ENCODE peak calls at places on chromosomes 12 and 14, in nine cellular contexts. One of them, this sample, is unnamed.

GRCh38 chr12:109720152-109720855 is 6.7 kb downstream of the FAM222A start:
- DNase-seq in amniotic stem cell: no peak
- DNase-seq in stimulated activated naive CD4-positive, alpha-beta T cell: no peak
- DNase-seq in AG04450: no peak
- DNase-seq in uterus: no peak
- DNase-seq in NCI-H345: no peak
- DNase-seq in PC-3: no peak
- DNase-seq in activated T-cell treated with anti-CD3 and anti-CD28 coated beads, Interleukin-2, amount 50 U/mL, for 1 hour: no peak
- DNase-seq in left ventricle myocardium superior: peak
- DNase-seq in this sample: no peak

GRCh38 chr12:108419949-108420348 is 80.8 kb upstream of the CMKLR1 start:
- DNase-seq in PC-3: no peak
- DNase-seq in stimulated activated naive CD4-positive, alpha-beta T cell: no peak
- DNase-seq in left ventricle myocardium superior: no peak
- DNase-seq in activated T-cell treated with anti-CD3 and anti-CD28 coated beads, Interleukin-2, amount 50 U/mL, for 1 hour: no peak
- DNase-seq in amniotic stem cell: no peak
- DNase-seq in uterus: no peak
- DNase-seq in AG04450: no peak
- DNase-seq in NCI-H345: no peak
- DNase-seq in this sample: no peak

GRCh38 chr12:67355428-67356385 is 86.5 kb downstream of the CAND1 start:
- DNase-seq in activated T-cell treated with anti-CD3 and anti-CD28 coated beads, Interleukin-2, amount 50 U/mL, for 1 hour: no peak
- DNase-seq in uterus: no peak
- DNase-seq in left ventricle myocardium superior: no peak
- DNase-seq in amniotic stem cell: peak
- DNase-seq in NCI-H345: peak
- DNase-seq in PC-3: peak
- DNase-seq in stimulated activated naive CD4-positive, alpha-beta T cell: no peak
- DNase-seq in AG04450: peak
- DNase-seq in this sample: no peak

GRCh38 chr14:75222208-75222701 is 45.8 kb upstream of the TMED10 start:
- DNase-seq in activated T-cell treated with anti-CD3 and anti-CD28 coated beads, Interleukin-2, amount 50 U/mL, for 1 hour: no peak
- DNase-seq in PC-3: no peak
- DNase-seq in left ventricle myocardium superior: peak
- DNase-seq in NCI-H345: no peak
- DNase-seq in AG04450: peak
- DNase-seq in amniotic stem cell: peak
- DNase-seq in stimulated activated naive CD4-positive, alpha-beta T cell: no peak
- DNase-seq in uterus: no peak
- DNase-seq in this sample: no peak

GRCh38 chr12:96812153-96812552 is 94.9 kb upstream of the NEDD1 start:
- DNase-seq in AG04450: no peak
- DNase-seq in NCI-H345: no peak
- DNase-seq in activated T-cell treated with anti-CD3 and anti-CD28 coated beads, Interleukin-2, amount 50 U/mL, for 1 hour: no peak
- DNase-seq in amniotic stem cell: no peak
- DNase-seq in stimulated activated naive CD4-positive, alpha-beta T cell: no peak
- DNase-seq in uterus: no peak
- DNase-seq in left ventricle myocardium superior: no peak
- DNase-seq in PC-3: no peak
- DNase-seq in this sample: no peak

GRCh38 chr12:2417761-2418160 is 365.0 kb downstream of the CACNA1C start:
- DNase-seq in activated T-cell treated with anti-CD3 and anti-CD28 coated beads, Interleukin-2, amount 50 U/mL, for 1 hour: no peak
- DNase-seq in amniotic stem cell: no peak
- DNase-seq in left ventricle myocardium superior: no peak
- DNase-seq in uterus: no peak
- DNase-seq in AG04450: no peak
- DNase-seq in PC-3: no peak
- DNase-seq in NCI-H345: no peak
- DNase-seq in stimulated activated naive CD4-positive, alpha-beta T cell: no peak
- DNase-seq in this sample: no peak

GRCh38 chr12:6919588-6919987 is 5.2 kb downstream of the ENO2 start:
- DNase-seq in NCI-H345: no peak
- DNase-seq in amniotic stem cell: no peak
- DNase-seq in PC-3: no peak
- DNase-seq in left ventricle myocardium superior: no peak
- DNase-seq in stimulated activated naive CD4-positive, alpha-beta T cell: no peak
- DNase-seq in AG04450: no peak
- DNase-seq in uterus: no peak
- DNase-seq in activated T-cell treated with anti-CD3 and anti-CD28 coated beads, Interleukin-2, amount 50 U/mL, for 1 hour: no peak
- DNase-seq in this sample: no peak

GRCh38 chr14:87179936-87180335 is 813.0 kb downstream of the GALC start:
- DNase-seq in activated T-cell treated with anti-CD3 and anti-CD28 coated beads, Interleukin-2, amount 50 U/mL, for 1 hour: no peak
- DNase-seq in stimulated activated naive CD4-positive, alpha-beta T cell: no peak
- DNase-seq in NCI-H345: no peak
- DNase-seq in PC-3: no peak
- DNase-seq in uterus: no peak
- DNase-seq in left ventricle myocardium superior: no peak
- DNase-seq in amniotic stem cell: no peak
- DNase-seq in AG04450: no peak
- DNase-seq in this sample: no peak

GRCh38 chr12:125586441-125586840 is 521.2 kb downstream of the AACS start:
- DNase-seq in PC-3: no peak
- DNase-seq in NCI-H345: no peak
- DNase-seq in stimulated activated naive CD4-positive, alpha-beta T cell: no peak
- DNase-seq in AG04450: no peak
- DNase-seq in uterus: no peak
- DNase-seq in activated T-cell treated with anti-CD3 and anti-CD28 coated beads, Interleukin-2, amount 50 U/mL, for 1 hour: no peak
- DNase-seq in amniotic stem cell: no peak
- DNase-seq in left ventricle myocardium superior: no peak
- DNase-seq in this sample: peak

GRCh38 chr14:89719371-89720075 is 235.0 kb downstream of the EFCAB11 start:
- DNase-seq in NCI-H345: no peak
- DNase-seq in left ventricle myocardium superior: no peak
- DNase-seq in uterus: no peak
- DNase-seq in activated T-cell treated with anti-CD3 and anti-CD28 coated beads, Interleukin-2, amount 50 U/mL, for 1 hour: no peak
- DNase-seq in stimulated activated naive CD4-positive, alpha-beta T cell: no peak
- DNase-seq in AG04450: no peak
- DNase-seq in amniotic stem cell: no peak
- DNase-seq in PC-3: no peak
- DNase-seq in this sample: peak

GRCh38 chr12:52168019-52168717 is 23.6 kb downstream of the KRT80 start:
- DNase-seq in stimulated activated naive CD4-positive, alpha-beta T cell: no peak
- DNase-seq in left ventricle myocardium superior: no peak
- DNase-seq in PC-3: peak
- DNase-seq in amniotic stem cell: no peak
- DNase-seq in uterus: no peak
- DNase-seq in NCI-H345: no peak
- DNase-seq in AG04450: no peak
- DNase-seq in activated T-cell treated with anti-CD3 and anti-CD28 coated beads, Interleukin-2, amount 50 U/mL, for 1 hour: no peak
- DNase-seq in this sample: no peak

GRCh38 chr14:100083706-100084105 is 18.5 kb downstream of the EVL start:
- DNase-seq in PC-3: no peak
- DNase-seq in AG04450: no peak
- DNase-seq in uterus: no peak
- DNase-seq in NCI-H345: no peak
- DNase-seq in activated T-cell treated with anti-CD3 and anti-CD28 coated beads, Interleukin-2, amount 50 U/mL, for 1 hour: no peak
- DNase-seq in amniotic stem cell: no peak
- DNase-seq in left ventricle myocardium superior: no peak
- DNase-seq in stimulated activated naive CD4-positive, alpha-beta T cell: no peak
- DNase-seq in this sample: no peak

GRCh38 chr12:47741340-47741703 is 16.0 kb upstream of the ENDOU start:
- DNase-seq in stimulated activated naive CD4-positive, alpha-beta T cell: peak
- DNase-seq in PC-3: peak
- DNase-seq in left ventricle myocardium superior: peak
- DNase-seq in amniotic stem cell: no peak
- DNase-seq in NCI-H345: peak
- DNase-seq in activated T-cell treated with anti-CD3 and anti-CD28 coated beads, Interleukin-2, amount 50 U/mL, for 1 hour: peak
- DNase-seq in AG04450: no peak
- DNase-seq in uterus: peak
- DNase-seq in this sample: no peak

GRCh38 chr12:106227641-106228319 is 20.0 kb downstream of the CKAP4 start:
- DNase-seq in AG04450: no peak
- DNase-seq in activated T-cell treated with anti-CD3 and anti-CD28 coated beads, Interleukin-2, amount 50 U/mL, for 1 hour: peak
- DNase-seq in uterus: no peak
- DNase-seq in left ventricle myocardium superior: no peak
- DNase-seq in NCI-H345: no peak
- DNase-seq in stimulated activated naive CD4-positive, alpha-beta T cell: peak
- DNase-seq in amniotic stem cell: no peak
- DNase-seq in PC-3: peak
- DNase-seq in this sample: no peak

GRCh38 chr12:108596854-108597558 is 878 bp downstream of the TMEM119 start:
- DNase-seq in uterus: no peak
- DNase-seq in left ventricle myocardium superior: no peak
- DNase-seq in stimulated activated naive CD4-positive, alpha-beta T cell: no peak
- DNase-seq in amniotic stem cell: no peak
- DNase-seq in AG04450: no peak
- DNase-seq in PC-3: no peak
- DNase-seq in activated T-cell treated with anti-CD3 and anti-CD28 coated beads, Interleukin-2, amount 50 U/mL, for 1 hour: no peak
- DNase-seq in NCI-H345: no peak
- DNase-seq in this sample: no peak

GRCh38 chr12:98154850-98155249 is 360.5 kb upstream of the TMPO start:
- DNase-seq in uterus: no peak
- DNase-seq in stimulated activated naive CD4-positive, alpha-beta T cell: no peak
- DNase-seq in activated T-cell treated with anti-CD3 and anti-CD28 coated beads, Interleukin-2, amount 50 U/mL, for 1 hour: no peak
- DNase-seq in NCI-H345: peak
- DNase-seq in AG04450: no peak
- DNase-seq in left ventricle myocardium superior: no peak
- DNase-seq in PC-3: peak
- DNase-seq in amniotic stem cell: no peak
- DNase-seq in this sample: peak

GRCh38 chr14:89330236-89331002 is 86.6 kb downstream of the FOXN3 start:
- DNase-seq in stimulated activated naive CD4-positive, alpha-beta T cell: no peak
- DNase-seq in amniotic stem cell: peak
- DNase-seq in NCI-H345: no peak
- DNase-seq in activated T-cell treated with anti-CD3 and anti-CD28 coated beads, Interleukin-2, amount 50 U/mL, for 1 hour: no peak
- DNase-seq in left ventricle myocardium superior: no peak
- DNase-seq in uterus: peak
- DNase-seq in PC-3: no peak
- DNase-seq in AG04450: peak
- DNase-seq in this sample: no peak

GRCh38 chr12:93982847-93983315 is 165.5 kb upstream of the PLXNC1 start:
- DNase-seq in stimulated activated naive CD4-positive, alpha-beta T cell: no peak
- DNase-seq in left ventricle myocardium superior: no peak
- DNase-seq in AG04450: peak
- DNase-seq in PC-3: peak
- DNase-seq in uterus: no peak
- DNase-seq in amniotic stem cell: peak
- DNase-seq in activated T-cell treated with anti-CD3 and anti-CD28 coated beads, Interleukin-2, amount 50 U/mL, for 1 hour: no peak
- DNase-seq in NCI-H345: peak
- DNase-seq in this sample: no peak

GRCh38 chr12:70227911-70228310 is 15.3 kb upstream of the CNOT2 start:
- DNase-seq in NCI-H345: peak
- DNase-seq in PC-3: no peak
- DNase-seq in activated T-cell treated with anti-CD3 and anti-CD28 coated beads, Interleukin-2, amount 50 U/mL, for 1 hour: no peak
- DNase-seq in amniotic stem cell: no peak
- DNase-seq in left ventricle myocardium superior: no peak
- DNase-seq in stimulated activated naive CD4-positive, alpha-beta T cell: no peak
- DNase-seq in AG04450: no peak
- DNase-seq in uterus: no peak
- DNase-seq in this sample: no peak

GRCh38 chr12:113735146-113735545 is 231.0 kb downstream of the RBM19 start:
- DNase-seq in amniotic stem cell: no peak
- DNase-seq in stimulated activated naive CD4-positive, alpha-beta T cell: no peak
- DNase-seq in left ventricle myocardium superior: no peak
- DNase-seq in uterus: no peak
- DNase-seq in AG04450: no peak
- DNase-seq in PC-3: no peak
- DNase-seq in NCI-H345: no peak
- DNase-seq in activated T-cell treated with anti-CD3 and anti-CD28 coated beads, Interleukin-2, amount 50 U/mL, for 1 hour: no peak
- DNase-seq in this sample: no peak

GRCh38 chr12:80313184-80313583 is 130.9 kb upstream of the PTPRQ start:
- DNase-seq in left ventricle myocardium superior: no peak
- DNase-seq in PC-3: peak
- DNase-seq in stimulated activated naive CD4-positive, alpha-beta T cell: no peak
- DNase-seq in uterus: no peak
- DNase-seq in AG04450: no peak
- DNase-seq in NCI-H345: no peak
- DNase-seq in amniotic stem cell: no peak
- DNase-seq in activated T-cell treated with anti-CD3 and anti-CD28 coated beads, Interleukin-2, amount 50 U/mL, for 1 hour: no peak
- DNase-seq in this sample: no peak

GRCh38 chr14:68076451-68076850 is 256.9 kb downstream of the RAD51B start:
- DNase-seq in stimulated activated naive CD4-positive, alpha-beta T cell: no peak
- DNase-seq in uterus: no peak
- DNase-seq in left ventricle myocardium superior: no peak
- DNase-seq in amniotic stem cell: no peak
- DNase-seq in PC-3: peak
- DNase-seq in activated T-cell treated with anti-CD3 and anti-CD28 coated beads, Interleukin-2, amount 50 U/mL, for 1 hour: no peak
- DNase-seq in NCI-H345: no peak
- DNase-seq in AG04450: no peak
- DNase-seq in this sample: no peak

GRCh38 chr14:54653764-54654469 is 87.0 kb downstream of the SAMD4A start:
- DNase-seq in NCI-H345: no peak
- DNase-seq in stimulated activated naive CD4-positive, alpha-beta T cell: no peak
- DNase-seq in left ventricle myocardium superior: peak
- DNase-seq in uterus: no peak
- DNase-seq in activated T-cell treated with anti-CD3 and anti-CD28 coated beads, Interleukin-2, amount 50 U/mL, for 1 hour: no peak
- DNase-seq in amniotic stem cell: no peak
- DNase-seq in AG04450: no peak
- DNase-seq in PC-3: peak
- DNase-seq in this sample: no peak

GRCh38 chr14:36070056-36071043 is 106.2 kb downstream of the PTCSC3 start:
- DNase-seq in NCI-H345: peak
- DNase-seq in amniotic stem cell: peak
- DNase-seq in activated T-cell treated with anti-CD3 and anti-CD28 coated beads, Interleukin-2, amount 50 U/mL, for 1 hour: no peak
- DNase-seq in left ventricle myocardium superior: peak
- DNase-seq in AG04450: peak
- DNase-seq in uterus: no peak
- DNase-seq in stimulated activated naive CD4-positive, alpha-beta T cell: no peak
- DNase-seq in PC-3: peak
- DNase-seq in this sample: no peak

GRCh38 chr12:49990269-49990668 is 17.5 kb downstream of the AQP6 start:
- DNase-seq in left ventricle myocardium superior: no peak
- DNase-seq in stimulated activated naive CD4-positive, alpha-beta T cell: no peak
- DNase-seq in uterus: no peak
- DNase-seq in activated T-cell treated with anti-CD3 and anti-CD28 coated beads, Interleukin-2, amount 50 U/mL, for 1 hour: no peak
- DNase-seq in amniotic stem cell: no peak
- DNase-seq in NCI-H345: no peak
- DNase-seq in AG04450: no peak
- DNase-seq in PC-3: no peak
- DNase-seq in this sample: no peak

GRCh38 chr14:69398818-69399210 is 322 bp downstream of the SLC39A9 start:
- DNase-seq in amniotic stem cell: no peak
- DNase-seq in AG04450: no peak
- DNase-seq in stimulated activated naive CD4-positive, alpha-beta T cell: no peak
- DNase-seq in activated T-cell treated with anti-CD3 and anti-CD28 coated beads, Interleukin-2, amount 50 U/mL, for 1 hour: peak
- DNase-seq in NCI-H345: no peak
- DNase-seq in uterus: no peak
- DNase-seq in left ventricle myocardium superior: peak
- DNase-seq in PC-3: no peak
- DNase-seq in this sample: no peak

GRCh38 chr12:50806176-50806575 is 36.5 kb upstream of the TMPRSS12 start:
- DNase-seq in NCI-H345: no peak
- DNase-seq in amniotic stem cell: no peak
- DNase-seq in left ventricle myocardium superior: no peak
- DNase-seq in activated T-cell treated with anti-CD3 and anti-CD28 coated beads, Interleukin-2, amount 50 U/mL, for 1 hour: no peak
- DNase-seq in stimulated activated naive CD4-positive, alpha-beta T cell: no peak
- DNase-seq in AG04450: no peak
- DNase-seq in PC-3: no peak
- DNase-seq in uterus: no peak
- DNase-seq in this sample: no peak

GRCh38 chr12:119594399-119594730 is 791 bp downstream of the TMEM233 start:
- DNase-seq in activated T-cell treated with anti-CD3 and anti-CD28 coated beads, Interleukin-2, amount 50 U/mL, for 1 hour: no peak
- DNase-seq in left ventricle myocardium superior: no peak
- DNase-seq in uterus: no peak
- DNase-seq in PC-3: no peak
- DNase-seq in AG04450: no peak
- DNase-seq in stimulated activated naive CD4-positive, alpha-beta T cell: no peak
- DNase-seq in NCI-H345: no peak
- DNase-seq in amniotic stem cell: no peak
- DNase-seq in this sample: peak

GRCh38 chr12:130160711-130161231 is 1.5 kb upstream of the FZD10 start:
- DNase-seq in PC-3: no peak
- DNase-seq in left ventricle myocardium superior: no peak
- DNase-seq in NCI-H345: no peak
- DNase-seq in amniotic stem cell: no peak
- DNase-seq in stimulated activated naive CD4-positive, alpha-beta T cell: no peak
- DNase-seq in AG04450: no peak
- DNase-seq in activated T-cell treated with anti-CD3 and anti-CD28 coated beads, Interleukin-2, amount 50 U/mL, for 1 hour: no peak
- DNase-seq in uterus: no peak
- DNase-seq in this sample: no peak

GRCh38 chr14:104283197-104284106 is 145.1 kb downstream of the KIF26A start:
- DNase-seq in uterus: peak
- DNase-seq in NCI-H345: no peak
- DNase-seq in stimulated activated naive CD4-positive, alpha-beta T cell: no peak
- DNase-seq in AG04450: no peak
- DNase-seq in amniotic stem cell: no peak
- DNase-seq in activated T-cell treated with anti-CD3 and anti-CD28 coated beads, Interleukin-2, amount 50 U/mL, for 1 hour: no peak
- DNase-seq in left ventricle myocardium superior: peak
- DNase-seq in PC-3: no peak
- DNase-seq in this sample: no peak

GRCh38 chr12:6553051-6553868 is 2.6 kb downstream of the IFFO1 start:
- DNase-seq in stimulated activated naive CD4-positive, alpha-beta T cell: no peak
- DNase-seq in uterus: peak
- DNase-seq in left ventricle myocardium superior: peak
- DNase-seq in PC-3: no peak
- DNase-seq in AG04450: no peak
- DNase-seq in NCI-H345: no peak
- DNase-seq in amniotic stem cell: peak
- DNase-seq in activated T-cell treated with anti-CD3 and anti-CD28 coated beads, Interleukin-2, amount 50 U/mL, for 1 hour: no peak
- DNase-seq in this sample: no peak